ENCODE peak calls at places on chromosomes 7 and 10, in four cellular contexts. Y, G, V and X are unnamed samples.

GRCh38 chr10:103715430-103715829 is 139.9 kb downstream of the SH3PXD2A start:
- DNase-seq in Y (no peak), G (peak), V (no peak), X (peak)

GRCh38 chr10:122163182-122164027 is 107.7 kb upstream of the BTBD16 start:
- DNase-seq in Y (no peak), G (peak), V (peak), X (no peak)

GRCh38 chr7:138837627-138838026 is 39.6 kb upstream of the ATP6V0A4 start:
- DNase-seq in Y (no peak), G (no peak), V (no peak), X (no peak)

GRCh38 chr7:93185303-93186027 is 37.3 kb upstream of the SAMD9L start:
- DNase-seq in Y (no peak), G (peak), V (no peak), X (peak)

GRCh38 chr10:21452203-21452602 is 73.3 kb downstream of the SKIDA1 start:
- DNase-seq in Y (no peak), G (no peak), V (no peak), X (no peak)

GRCh38 chr7:29946428-29947186 is 43.0 kb downstream of the SCRN1 start:
- DNase-seq in Y (no peak), G (peak), V (peak), X (no peak)

GRCh38 chr7:57438244-57438643 is 11.7 kb upstream of the ZNF716 start:
- DNase-seq in Y (no peak), G (no peak), V (no peak), X (no peak)

GRCh38 chr7:30726296-30727006 is 25.5 kb upstream of the INMT start:
- DNase-seq in Y (peak), G (no peak), V (no peak), X (no peak)

GRCh38 chr7:150978136-150978789 is at the start of gene KCNH2:
- DNase-seq in Y (no peak), G (no peak), V (peak), X (peak)

GRCh38 chr10:29409241-29410051 is 120.6 kb downstream of the LYZL1 start:
- DNase-seq in Y (peak), G (peak), V (peak), X (peak)

GRCh38 chr7:10889266-10889898 is 84.3 kb upstream of the PHF14 start:
- DNase-seq in Y (peak), G (peak), V (peak), X (no peak)

GRCh38 chr10:43127447-43127846 is 10.8 kb upstream of the CSGALNACT2 start:
- DNase-seq in Y (no peak), G (no peak), V (no peak), X (no peak)

GRCh38 chr10:74991435-74991834 is 120.0 kb upstream of the SAMD8 start:
- DNase-seq in Y (no peak), G (peak), V (peak), X (peak)

GRCh38 chr7:52634996-52635395 is 400.4 kb upstream of the POM121L12 start:
- DNase-seq in Y (no peak), G (no peak), V (no peak), X (no peak)

GRCh38 chr7:25926891-25927625 is 224.9 kb upstream of the NFE2L3 start:
- DNase-seq in Y (no peak), G (no peak), V (no peak), X (no peak)

GRCh38 chr10:111007486-111007885 is 69.3 kb upstream of the ADRA2A start:
- DNase-seq in Y (no peak), G (no peak), V (no peak), X (no peak)

GRCh38 chr7:112204072-112204775 is 2.0 kb downstream of the DOCK4 start:
- DNase-seq in Y (no peak), G (peak), V (no peak), X (no peak)

GRCh38 chr10:76318171-76318570 is 886.7 kb downstream of the LRMDA start:
- DNase-seq in Y (no peak), G (no peak), V (no peak), X (no peak)

GRCh38 chr10:69458426-69459100 is 7.3 kb downstream of the TSPAN15 start:
- DNase-seq in Y (no peak), G (peak), V (no peak), X (peak)

GRCh38 chr10:79022565-79023488 is 45.9 kb upstream of the ZMIZ1 start:
- DNase-seq in Y (no peak), G (peak), V (peak), X (no peak)

GRCh38 chr10:131574707-131575430 is 263.3 kb upstream of the TCERG1L start:
- DNase-seq in Y (no peak), G (no peak), V (no peak), X (no peak)

GRCh38 chr10:102815790-102816549 is 21.2 kb downstream of the CYP17A1 start:
- DNase-seq in Y (no peak), G (peak), V (no peak), X (no peak)

GRCh38 chr10:33735463-33735862 is 401.0 kb upstream of the NRP1 start:
- DNase-seq in Y (no peak), G (no peak), V (no peak), X (no peak)

GRCh38 chr10:61159253-61159652 is 215.3 kb upstream of the RHOBTB1 start:
- DNase-seq in Y (no peak), G (peak), V (no peak), X (no peak)